ENCODE peak calls at places on chromosomes 12 and 14, in ten cellular contexts. U is EL, S is AG10803, P is foreskin fibroblast, Z is IMR-90, M is Caco-2, B is psoas muscle, V is ovary, A is AG04450, D is HuH-7.5. W is an unnamed sample.

GRCh38 chr12:121812320-121812871 is 8.6 kb downstream of the SETD1B start:
- DNase-seq in P (peak), S (peak), V (peak), M (peak), U (peak), D (no peak), A (no peak), B (peak), Z (peak), W (no peak)

GRCh38 chr14:69986336-69986735 is 107.1 kb downstream of the SMOC1 start:
- DNase-seq in B (no peak), A (no peak), P (no peak), U (no peak), S (no peak), D (no peak), Z (no peak), M (no peak), V (no peak), W (no peak)

GRCh38 chr12:122028165-122028591 is 6.5 kb downstream of the BCL7A start:
- DNase-seq in U (no peak), P (peak), S (no peak), B (peak), V (no peak), A (no peak), Z (no peak), M (no peak), D (no peak), W (no peak)

GRCh38 chr12:22164101-22164500 is 118.1 kb downstream of the CMAS start:
- DNase-seq in B (no peak), M (no peak), S (no peak), A (no peak), U (no peak), V (no peak), D (no peak), Z (no peak), P (no peak), W (no peak)

GRCh38 chr14:58216544-58216943 is 16.6 kb downstream of the ACTR10 start:
- DNase-seq in A (no peak), B (no peak), S (no peak), P (peak), Z (peak), D (no peak), U (peak), V (no peak), M (no peak), W (no peak)

GRCh38 chr12:39103552-39104165 is 198.3 kb upstream of the CPNE8 start:
- DNase-seq in D (peak), M (no peak), P (peak), Z (no peak), V (no peak), S (peak), A (no peak), U (peak), B (no peak), W (peak)

GRCh38 chr14:84891414-84891813 is 638.5 kb upstream of the FLRT2 start:
- DNase-seq in A (no peak), B (no peak), V (no peak), D (no peak), S (no peak), P (no peak), Z (no peak), M (no peak), U (no peak), W (no peak)

GRCh38 chr12:131747771-131748170 is 36.9 kb downstream of the SFSWAP start:
- DNase-seq in D (no peak), A (no peak), P (no peak), U (no peak), Z (no peak), V (no peak), B (no peak), M (no peak), S (no peak), W (no peak)

GRCh38 chr14:30980980-30981379 is 44.5 kb upstream of the AP4S1 start:
- DNase-seq in V (no peak), S (no peak), U (no peak), D (no peak), P (no peak), M (no peak), A (no peak), B (no peak), Z (no peak), W (no peak)

GRCh38 chr12:92860521-92860920 is 68.6 kb downstream of the EEA1 start:
- DNase-seq in Z (peak), M (no peak), S (no peak), D (no peak), P (no peak), V (no peak), B (no peak), U (no peak), A (peak), W (no peak)

GRCh38 chr14:21268612-21269251 is 510 bp downstream of the HNRNPC start:
- DNase-seq in D (no peak), S (peak), Z (peak), B (peak), A (no peak), P (peak), M (no peak), U (peak), V (peak), W (no peak)

GRCh38 chr12:32108829-32109228 is 2.2 kb downstream of the BICD1 start:
- DNase-seq in M (no peak), S (no peak), A (no peak), P (no peak), B (no peak), D (no peak), V (no peak), U (no peak), Z (no peak), W (no peak)

GRCh38 chr12:120540445-120540844 is 6.3 kb downstream of the RNF10 start:
- DNase-seq in Z (peak), A (no peak), M (no peak), B (no peak), S (peak), U (no peak), D (no peak), P (no peak), V (no peak), W (no peak)

W was measured in epithelial cell of proximal tubule.